ENCODE peak calls at places on chromosome 1, in five cellular contexts. One of them, this sample, is unnamed.

GRCh38 chr1:35463232-35463631 is 94.0 kb downstream of the KIAA0319L start:
- DNase-seq in AG08396: no peak
- DNase-seq in tibial nerve: no peak
- DNase-seq in kidney tubule cell: no peak
- DNase-seq in GM12892: no peak
- DNase-seq in this sample: no peak

GRCh38 chr1:67429528-67430357 is 459 bp downstream of the SERBP1 start:
- DNase-seq in AG08396: peak; percentile 41
- DNase-seq in tibial nerve: no peak
- DNase-seq in GM12892: peak; percentile 10
- DNase-seq in kidney tubule cell: peak; percentile 32
- DNase-seq in this sample: peak; percentile 26

GRCh38 chr1:89606227-89606945 is 26.5 kb upstream of the LRRC8C start:
- DNase-seq in GM12892: no peak
- DNase-seq in tibial nerve: no peak
- DNase-seq in kidney tubule cell: peak; percentile 24
- DNase-seq in AG08396: no peak
- DNase-seq in this sample: no peak

GRCh38 chr1:230277201-230277771 is 148.8 kb downstream of the PGBD5 start:
- DNase-seq in GM12892: no peak
- DNase-seq in AG08396: no peak
- DNase-seq in tibial nerve: no peak
- DNase-seq in kidney tubule cell: no peak
- DNase-seq in this sample: no peak

GRCh38 chr1:22639286-22639685 is 2.9 kb downstream of the C1QA start:
- DNase-seq in GM12892: no peak
- DNase-seq in kidney tubule cell: peak; percentile 11
- DNase-seq in tibial nerve: no peak
- DNase-seq in AG08396: peak; percentile 56
- DNase-seq in this sample: no peak

GRCh38 chr1:174818951-174819350 is 180.8 kb upstream of the CACYBP start:
- DNase-seq in AG08396: no peak
- DNase-seq in tibial nerve: no peak
- DNase-seq in kidney tubule cell: peak; percentile 92
- DNase-seq in GM12892: no peak
- DNase-seq in this sample: no peak

GRCh38 chr1:78526496-78526895 is 35.7 kb downstream of the PTGFR start:
- DNase-seq in kidney tubule cell: peak; percentile 57
- DNase-seq in AG08396: no peak
- DNase-seq in tibial nerve: no peak
- DNase-seq in GM12892: no peak
- DNase-seq in this sample: no peak

GRCh38 chr1:207088161-207088560 is 499 bp upstream of the C4BPB start:
- DNase-seq in AG08396: no peak
- DNase-seq in GM12892: no peak
- DNase-seq in tibial nerve: no peak
- DNase-seq in kidney tubule cell: peak; percentile 5
- DNase-seq in this sample: no peak

GRCh38 chr1:218297867-218298266 is 12.8 kb downstream of the RRP15 start:
- DNase-seq in kidney tubule cell: no peak
- DNase-seq in tibial nerve: no peak
- DNase-seq in GM12892: no peak
- DNase-seq in AG08396: no peak
- DNase-seq in this sample: no peak

GRCh38 chr1:147717051-147717705 is 43.2 kb downstream of the GJA5 start:
- DNase-seq in kidney tubule cell: peak; percentile 98
- DNase-seq in AG08396: no peak
- DNase-seq in GM12892: no peak
- DNase-seq in tibial nerve: no peak
- DNase-seq in this sample: no peak

GRCh38 chr1:77948841-77949424 is 29.9 kb downstream of the FUBP1 start:
- DNase-seq in kidney tubule cell: peak; percentile 20
- DNase-seq in AG08396: no peak
- DNase-seq in GM12892: no peak
- DNase-seq in tibial nerve: no peak
- DNase-seq in this sample: no peak

GRCh38 chr1:208254862-208255261 is 10.7 kb upstream of the PLXNA2 start:
- DNase-seq in tibial nerve: no peak
- DNase-seq in kidney tubule cell: peak; percentile 54
- DNase-seq in GM12892: no peak
- DNase-seq in AG08396: peak; percentile 50
- DNase-seq in this sample: no peak

GRCh38 chr1:53949023-53949611 is 3.0 kb downstream of the LRRC42 start:
- DNase-seq in tibial nerve: no peak
- DNase-seq in AG08396: no peak
- DNase-seq in kidney tubule cell: peak; percentile 36
- DNase-seq in GM12892: no peak
- DNase-seq in this sample: no peak

GRCh38 chr1:39866767-39867166 is 16.5 kb downstream of the TRIT1 start:
- DNase-seq in AG08396: peak; percentile 52
- DNase-seq in tibial nerve: no peak
- DNase-seq in kidney tubule cell: peak; percentile 58
- DNase-seq in GM12892: no peak
- DNase-seq in this sample: no peak

GRCh38 chr1:2134604-2135307 is 59.8 kb downstream of the FAAP20 start:
- DNase-seq in GM12892: no peak
- DNase-seq in kidney tubule cell: no peak
- DNase-seq in AG08396: no peak
- DNase-seq in tibial nerve: no peak
- DNase-seq in this sample: no peak

GRCh38 chr1:38990401-38990745 is 703 bp upstream of the AKIRIN1 start:
- DNase-seq in tibial nerve: no peak
- DNase-seq in GM12892: no peak
- DNase-seq in AG08396: peak; percentile 18
- DNase-seq in kidney tubule cell: no peak
- DNase-seq in this sample: no peak

GRCh38 chr1:27137544-27138075 is 17.3 kb downstream of the SLC9A1 start:
- DNase-seq in kidney tubule cell: peak; percentile 59
- DNase-seq in AG08396: no peak
- DNase-seq in tibial nerve: no peak
- DNase-seq in GM12892: no peak
- DNase-seq in this sample: no peak

GRCh38 chr1:233802611-233803010 is 101.9 kb upstream of the SLC35F3 start:
- DNase-seq in tibial nerve: no peak
- DNase-seq in GM12892: no peak
- DNase-seq in AG08396: no peak
- DNase-seq in kidney tubule cell: no peak
- DNase-seq in this sample: no peak

GRCh38 chr1:47991698-47992097 is 5.5 kb downstream of the TRABD2B start:
- DNase-seq in kidney tubule cell: no peak
- DNase-seq in tibial nerve: no peak
- DNase-seq in AG08396: no peak
- DNase-seq in GM12892: no peak
- DNase-seq in this sample: no peak

GRCh38 chr1:182703539-182703938 is 19.2 kb upstream of the RGS8 start:
- DNase-seq in kidney tubule cell: no peak
- DNase-seq in GM12892: no peak
- DNase-seq in AG08396: no peak
- DNase-seq in tibial nerve: no peak
- DNase-seq in this sample: no peak

GRCh38 chr1:30998171-30998570 is 67.3 kb downstream of the PUM1 start:
- DNase-seq in AG08396: no peak
- DNase-seq in tibial nerve: no peak
- DNase-seq in GM12892: no peak
- DNase-seq in kidney tubule cell: no peak
- DNase-seq in this sample: no peak

GRCh38 chr1:23936481-23937176 is 23.0 kb upstream of the PNRC2 start:
- DNase-seq in kidney tubule cell: no peak
- DNase-seq in tibial nerve: no peak
- DNase-seq in GM12892: no peak
- DNase-seq in AG08396: peak; percentile 37
- DNase-seq in this sample: no peak

GRCh38 chr1:204461331-204462228 is 33.0 kb downstream of the PIK3C2B start:
- DNase-seq in AG08396: no peak
- DNase-seq in tibial nerve: no peak
- DNase-seq in kidney tubule cell: no peak
- DNase-seq in GM12892: no peak
- DNase-seq in this sample: no peak

GRCh38 chr1:70487910-70488665 is 77.0 kb downstream of the CTH start:
- DNase-seq in AG08396: peak; percentile 9
- DNase-seq in GM12892: no peak
- DNase-seq in kidney tubule cell: peak; percentile 79
- DNase-seq in tibial nerve: no peak
- DNase-seq in this sample: no peak

GRCh38 chr1:11731719-11732283 is 4.1 kb upstream of the AGTRAP start:
- DNase-seq in kidney tubule cell: peak; percentile 36
- DNase-seq in GM12892: no peak
- DNase-seq in AG08396: peak; percentile 87
- DNase-seq in tibial nerve: peak; percentile 70
- DNase-seq in this sample: no peak

GRCh38 chr1:11736746-11737639 is 1.1 kb downstream of the AGTRAP start:
- DNase-seq in AG08396: peak; percentile 75
- DNase-seq in kidney tubule cell: peak; percentile 88
- DNase-seq in GM12892: no peak
- DNase-seq in tibial nerve: peak; percentile 44
- DNase-seq in this sample: peak; percentile 33